ENCODE peak calls at places on chromosomes 1 and 21, in seven cellular contexts. S is body of pancreas, O is upper lobe of right lung, G is H9, Q is kidney, T is IMR-90, B is tibial nerve. I is an unnamed sample. For H3K9me3, the result is how much of the 10 kb centered on the place peaks cover.

GRCh38 chr1:219120625-219121544 is 52.8 kb upstream of the LYPLAL1 start:
- DNase-seq in S (no peak), O (no peak), G (no peak), Q (no peak), T (peak), B (peak), I (peak)

GRCh38 chr1:52288286-52288685 is 77.7 kb downstream of the CC2D1B start:
- DNase-seq in S (no peak), O (no peak), G (no peak), Q (no peak), T (peak), B (no peak), I (no peak)

GRCh38 chr1:225817611-225818061 is 7.7 kb downstream of the EPHX1 start:
- DNase-seq in S (peak), O (peak), G (peak), Q (peak), T (peak), B (peak), I (peak)

GRCh38 chr1:27348861-27349783 is 7.3 kb downstream of the SYTL1 start:
- DNase-seq in S (peak), O (peak), G (peak), Q (peak), T (no peak), B (no peak), I (no peak)

GRCh38 chr21:40140675-40141074 is 273.4 kb downstream of the PCP4 start:
- DNase-seq in S (no peak), O (no peak), G (no peak), Q (no peak), T (no peak), B (no peak), I (no peak)

GRCh38 chr1:163307479-163308171 is 14.1 kb upstream of the NUF2 start:
- DNase-seq in S (no peak), O (no peak), G (no peak), Q (no peak), T (peak), B (no peak), I (no peak)

GRCh38 chr1:29744684-29745490 is 508.6 kb downstream of the PTPRU start:
- DNase-seq in S (no peak), O (peak), G (peak), Q (no peak), T (no peak), B (no peak), I (no peak)

GRCh38 chr1:111448482-111448917 is 556 bp downstream of the WDR77 start:
- DNase-seq in S (no peak), O (no peak), G (no peak), Q (no peak), T (peak), B (no peak), I (no peak)

GRCh38 chr1:88888755-88889154 is 2.6 kb downstream of the GTF2B start:
- DNase-seq in S (no peak), O (no peak), G (no peak), Q (no peak), T (no peak), B (no peak), I (no peak)

GRCh38 chr1:65359888-65360287 is 50.5 kb downstream of the DNAJC6 start:
- DNase-seq in S (no peak), O (no peak), G (no peak), Q (no peak), T (no peak), B (no peak), I (no peak)

GRCh38 chr1:57835620-57836019 is 411.8 kb upstream of the DAB1 start:
- DNase-seq in S (no peak), O (no peak), G (peak), Q (no peak), T (no peak), B (no peak), I (no peak)

GRCh38 chr1:8903410-8903809 is 24.9 kb upstream of the ENO1 start:
- DNase-seq in S (no peak), O (no peak), G (no peak), Q (no peak), T (no peak), B (no peak), I (no peak)

GRCh38 chr1:1624443-1625403 is 7.2 kb upstream of the MMP23B start:
- DNase-seq in S (no peak), O (no peak), G (no peak), Q (no peak), T (no peak), B (no peak), I (no peak)

GRCh38 chr1:226526801-226527595 is 21.6 kb upstream of the STUM start:
- DNase-seq in S (peak), O (no peak), G (peak), Q (no peak), T (peak), B (no peak), I (no peak)

GRCh38 chr1:66354311-66354922 is 179.5 kb upstream of the SGIP1 start:
- DNase-seq in S (no peak), O (no peak), G (no peak), Q (no peak), T (peak), B (no peak), I (no peak)

GRCh38 chr1:31855038-31855845 is 39.4 kb upstream of the SPOCD1 start:
- DNase-seq in S (no peak), O (no peak), G (no peak), Q (no peak), T (peak), B (no peak), I (no peak)

GRCh38 chr1:28091043-28091781 is 2.8 kb upstream of the EYA3 start:
- DNase-seq in S (peak), O (no peak), G (peak), Q (no peak), T (peak), B (peak), I (peak)

GRCh38 chr1:220527279-220528048 is 472 bp upstream of the MARK1 start:
- DNase-seq in S (peak), O (no peak), G (peak), Q (peak), T (no peak), B (no peak), I (no peak)

GRCh38 chr21:28419110-28419509 is 573.6 kb downstream of the LTN1 start:
- DNase-seq in S (no peak), O (no peak), G (no peak), Q (no peak), T (peak), B (no peak), I (no peak)

GRCh38 chr1:172762087-172762486 is 103.2 kb downstream of the FASLG start:
- DNase-seq in S (no peak), O (no peak), G (no peak), Q (no peak), T (no peak), B (no peak), I (no peak)

GRCh38 chr1:6802893-6803292 is 17.6 kb downstream of the CAMTA1 start:
- DNase-seq in S (no peak), O (no peak), G (no peak), Q (no peak), T (no peak), B (no peak), I (no peak)

GRCh38 chr1:211013346-211014240 is 120.4 kb downstream of the KCNH1 start:
- DNase-seq in S (no peak), O (no peak), G (no peak), Q (no peak), T (peak), B (no peak), I (no peak)

GRCh38 chr1:91645031-91645430 is 144.4 kb downstream of the CDC7 start:
- DNase-seq in S (no peak), O (no peak), G (peak), Q (no peak), T (peak), B (no peak), I (no peak)

GRCh38 chr1:162696286-162696862 is 64.1 kb downstream of the DDR2 start:
- DNase-seq in S (peak), O (no peak), G (peak), Q (peak), T (peak), B (peak), I (peak)

GRCh38 chr1:223248001-223248786 is 105.1 kb upstream of the TLR5 start:
- DNase-seq in S (no peak), O (no peak), G (peak), Q (no peak), T (no peak), B (no peak), I (no peak)

GRCh38 chr21:42466700-42467612 is 29.1 kb downstream of the RSPH1 start:
- DNase-seq in S (peak), O (no peak), G (peak), Q (peak), T (peak), B (no peak), I (no peak)

DNA sequence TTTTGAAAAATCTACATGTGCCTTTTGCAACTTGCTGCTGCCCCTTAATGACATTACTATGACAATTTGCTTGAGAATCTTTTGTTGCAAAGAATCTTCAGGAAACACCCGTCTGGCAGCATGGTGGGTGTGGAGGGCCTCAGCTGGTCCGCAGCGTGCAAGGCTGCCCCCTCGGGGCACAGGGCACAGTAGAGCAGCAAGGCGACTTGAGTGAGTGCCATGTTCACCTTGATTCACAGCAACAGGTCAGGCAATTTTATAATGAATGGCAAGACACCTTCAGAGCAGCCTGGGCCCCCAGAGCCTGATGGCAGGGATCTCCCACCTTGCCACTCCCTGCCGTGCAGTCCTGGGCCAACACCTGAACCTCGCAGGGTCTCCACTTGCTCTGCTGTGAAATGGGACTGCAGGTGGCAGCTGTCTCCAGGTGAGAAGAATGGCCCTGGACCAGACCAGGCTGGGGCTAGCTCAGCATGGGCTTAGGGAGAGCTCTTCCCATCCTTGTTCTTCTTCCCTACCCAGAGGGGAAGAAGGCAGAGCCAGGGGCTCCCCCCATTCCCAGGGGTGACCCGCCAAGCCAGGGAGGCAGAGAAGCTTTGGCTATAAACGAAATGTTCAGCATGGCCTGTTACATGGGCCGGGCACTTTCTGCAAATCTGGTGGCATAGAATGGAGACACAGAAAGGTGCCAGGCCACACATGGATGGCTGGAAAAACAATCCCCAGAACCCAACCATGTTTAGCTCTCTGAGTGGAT is 34.5 kb upstream of the ACTRT2 start:
- DNase-seq in S (no peak), O (peak), G (no peak), Q (peak), T (no peak), B (no peak), I (no peak)
- H3K9me3 ChIP-seq in S (under half), O (under half), G (half or more), Q (under half), T (under half), B (under half), I (under half)

GRCh38 chr1:97050501-97050900 is 328.9 kb downstream of the PTBP2 start:
- DNase-seq in S (no peak), O (no peak), G (no peak), Q (no peak), T (peak), B (no peak), I (no peak)
- TF ChIP-seq CTCF in S (no peak), O (no peak), G (peak), Q (no peak), T (peak), B (no peak), I (no peak)

GRCh38 chr1:152148051-152148450 is 11.0 kb downstream of the RPTN start:
- DNase-seq in S (no peak), O (no peak), G (no peak), Q (no peak), T (no peak), B (no peak), I (no peak)
- H3K9me3 ChIP-seq in S (under half), O (under half), G (half or more), Q (under half), T (under half), B (under half), I (under half)

DNA sequence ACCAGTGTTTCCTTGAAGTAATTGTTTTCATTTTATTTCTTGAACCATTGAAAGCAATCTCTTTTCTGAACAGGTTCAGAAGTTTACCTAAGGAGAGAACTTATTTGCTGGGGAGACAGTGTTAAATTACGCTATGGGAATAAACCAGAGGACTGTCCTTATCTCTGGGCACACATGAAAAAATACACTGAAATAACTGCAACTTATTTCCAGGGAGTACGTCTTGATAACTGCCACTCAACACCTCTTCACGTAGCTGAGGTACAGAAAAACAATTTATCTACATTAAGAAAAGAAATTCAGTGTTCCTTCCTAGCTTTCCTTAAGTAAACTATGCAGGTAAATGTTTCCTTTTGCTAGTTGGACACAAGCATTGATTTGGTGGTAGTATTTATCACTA is 27.4 kb downstream of the AGL start:
- DNase-seq in S (no peak), O (no peak), G (no peak), Q (no peak), T (no peak), B (no peak), I (no peak)
- TF ChIP-seq CTCF in S (no peak), O (no peak), G (no peak), Q (no peak), T (no peak), B (no peak), I (no peak)

I was measured in right atrium auricular region.